ENCODE peak calls at places on chromosomes 4 and X, in five cellular contexts. One of them, this sample, is unnamed.

GRCh38 chr4:6917445-6918241 is 8.0 kb downstream of the TBC1D14 start:
- DNase-seq in CD8-positive, alpha-beta memory T cell: no peak
- DNase-seq in brain microvascular endothelial cell: no peak
- DNase-seq in psoas muscle: peak
- DNase-seq in substantia nigra: no peak
- DNase-seq in this sample: no peak

GRCh38 chr4:30537462-30537861 is 182.7 kb upstream of the PCDH7 start:
- DNase-seq in CD8-positive, alpha-beta memory T cell: no peak
- DNase-seq in brain microvascular endothelial cell: peak
- DNase-seq in psoas muscle: no peak
- DNase-seq in substantia nigra: no peak
- DNase-seq in this sample: peak

GRCh38 chr4:72312032-72312650 is 256.9 kb downstream of the ADAMTS3 start:
- DNase-seq in CD8-positive, alpha-beta memory T cell: no peak
- DNase-seq in brain microvascular endothelial cell: peak
- DNase-seq in psoas muscle: peak
- DNase-seq in substantia nigra: peak
- DNase-seq in this sample: peak

GRCh38 chrX:24156177-24156576 is 6.6 kb downstream of the ZFX start:
- DNase-seq in CD8-positive, alpha-beta memory T cell: no peak
- DNase-seq in brain microvascular endothelial cell: no peak
- DNase-seq in psoas muscle: no peak
- DNase-seq in substantia nigra: no peak
- DNase-seq in this sample: no peak

GRCh38 chrX:23931149-23931604 is 23.4 kb downstream of the CXorf58 start:
- DNase-seq in CD8-positive, alpha-beta memory T cell: no peak
- DNase-seq in brain microvascular endothelial cell: no peak
- DNase-seq in psoas muscle: no peak
- DNase-seq in substantia nigra: no peak
- DNase-seq in this sample: no peak

GRCh38 chrX:103932133-103932532 is 30.3 kb upstream of the TMSB15B start:
- DNase-seq in CD8-positive, alpha-beta memory T cell: no peak
- DNase-seq in brain microvascular endothelial cell: no peak
- DNase-seq in psoas muscle: no peak
- DNase-seq in substantia nigra: no peak
- DNase-seq in this sample: no peak

GRCh38 chr4:26223160-26223559 is 97.7 kb upstream of the RBPJ start:
- DNase-seq in CD8-positive, alpha-beta memory T cell: no peak
- DNase-seq in brain microvascular endothelial cell: peak
- DNase-seq in psoas muscle: no peak
- DNase-seq in substantia nigra: no peak
- DNase-seq in this sample: peak

GRCh38 chr4:2256156-2256731 is 5.7 kb downstream of the MXD4 start:
- DNase-seq in CD8-positive, alpha-beta memory T cell: no peak
- DNase-seq in brain microvascular endothelial cell: no peak
- DNase-seq in psoas muscle: peak
- DNase-seq in substantia nigra: no peak
- DNase-seq in this sample: no peak

GRCh38 chr4:96312049-96312685 is 472.3 kb downstream of the PDHA2 start:
- DNase-seq in CD8-positive, alpha-beta memory T cell: no peak
- DNase-seq in brain microvascular endothelial cell: no peak
- DNase-seq in psoas muscle: no peak
- DNase-seq in substantia nigra: no peak
- DNase-seq in this sample: no peak

GRCh38 chr4:117064297-117064696 is 21.1 kb downstream of the TRAM1L1 start:
- DNase-seq in CD8-positive, alpha-beta memory T cell: no peak
- DNase-seq in brain microvascular endothelial cell: peak
- DNase-seq in psoas muscle: no peak
- DNase-seq in substantia nigra: no peak
- DNase-seq in this sample: no peak

GRCh38 chr4:113316879-113317278 is 267.4 kb downstream of the ANK2 start:
- DNase-seq in CD8-positive, alpha-beta memory T cell: no peak
- DNase-seq in brain microvascular endothelial cell: no peak
- DNase-seq in psoas muscle: no peak
- DNase-seq in substantia nigra: no peak
- DNase-seq in this sample: no peak

GRCh38 chrX:79366888-79367749 is at the start of gene ITM2A:
- DNase-seq in CD8-positive, alpha-beta memory T cell: peak
- DNase-seq in brain microvascular endothelial cell: no peak
- DNase-seq in psoas muscle: peak
- DNase-seq in substantia nigra: peak
- DNase-seq in this sample: no peak

GRCh38 chr4:153181293-153182080 is 22.8 kb upstream of the TRIM2 start:
- DNase-seq in CD8-positive, alpha-beta memory T cell: no peak
- DNase-seq in brain microvascular endothelial cell: no peak
- DNase-seq in psoas muscle: no peak
- DNase-seq in substantia nigra: no peak
- DNase-seq in this sample: peak

GRCh38 chr4:12712648-12713339 is 771.3 kb downstream of the RAB28 start:
- DNase-seq in CD8-positive, alpha-beta memory T cell: no peak
- DNase-seq in brain microvascular endothelial cell: no peak
- DNase-seq in psoas muscle: no peak
- DNase-seq in substantia nigra: no peak
- DNase-seq in this sample: no peak

GRCh38 chr4:143083811-143084472 is 100.8 kb upstream of the USP38 start:
- DNase-seq in CD8-positive, alpha-beta memory T cell: no peak
- DNase-seq in brain microvascular endothelial cell: no peak
- DNase-seq in psoas muscle: no peak
- DNase-seq in substantia nigra: no peak
- DNase-seq in this sample: no peak
- H3K27ac ChIP-seq in CD8-positive, alpha-beta memory T cell: no peak
- H3K27ac ChIP-seq in brain microvascular endothelial cell: no peak
- H3K27ac ChIP-seq in psoas muscle: no peak
- H3K27ac ChIP-seq in substantia nigra: no peak
- H3K27ac ChIP-seq in this sample: peak

GRCh38 chr4:8000721-8001491 is 61.2 kb upstream of the AFAP1 start:
- DNase-seq in CD8-positive, alpha-beta memory T cell: no peak
- DNase-seq in brain microvascular endothelial cell: no peak
- DNase-seq in psoas muscle: no peak
- DNase-seq in substantia nigra: no peak
- DNase-seq in this sample: no peak
- H3K27ac ChIP-seq in CD8-positive, alpha-beta memory T cell: no peak
- H3K27ac ChIP-seq in brain microvascular endothelial cell: no peak
- H3K27ac ChIP-seq in psoas muscle: no peak
- H3K27ac ChIP-seq in substantia nigra: no peak
- H3K27ac ChIP-seq in this sample: no peak

DNA sequence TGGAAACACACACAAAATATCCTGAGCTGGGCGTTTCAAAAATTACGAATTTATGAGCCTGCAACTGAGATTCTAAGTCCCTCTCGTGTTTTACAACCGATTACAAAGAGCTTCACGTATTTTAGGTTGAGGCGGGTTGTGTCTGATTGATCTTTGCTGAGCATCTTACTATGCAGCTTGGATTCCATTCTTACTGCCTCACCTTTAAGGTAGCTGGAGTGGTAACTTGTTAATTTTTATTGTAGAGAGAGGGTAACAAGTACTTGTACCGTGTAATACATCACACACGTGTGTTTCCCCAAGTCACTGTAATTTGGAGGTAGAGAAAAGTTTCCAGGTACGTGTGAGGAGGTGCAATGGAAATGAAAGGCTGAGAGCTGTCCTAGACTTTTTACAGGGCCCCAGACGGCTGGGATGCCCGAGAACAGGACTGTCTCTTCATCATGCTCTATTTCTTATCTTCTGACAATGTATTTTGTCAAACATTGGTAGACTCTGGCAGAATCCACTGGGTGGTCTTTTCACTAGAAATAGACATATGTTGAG is 97.8 kb upstream of the TENM3 start:
- DNase-seq in CD8-positive, alpha-beta memory T cell: no peak
- DNase-seq in brain microvascular endothelial cell: no peak
- DNase-seq in psoas muscle: no peak
- DNase-seq in substantia nigra: no peak
- DNase-seq in this sample: no peak
- H3K27ac ChIP-seq in CD8-positive, alpha-beta memory T cell: no peak
- H3K27ac ChIP-seq in brain microvascular endothelial cell: no peak
- H3K27ac ChIP-seq in psoas muscle: no peak
- H3K27ac ChIP-seq in substantia nigra: no peak
- H3K27ac ChIP-seq in this sample: peak

GRCh38 chr4:17276821-17277220 is 235.1 kb downstream of the QDPR start:
- DNase-seq in CD8-positive, alpha-beta memory T cell: no peak
- DNase-seq in brain microvascular endothelial cell: peak
- DNase-seq in psoas muscle: no peak
- DNase-seq in substantia nigra: no peak
- DNase-seq in this sample: no peak
- H3K27ac ChIP-seq in CD8-positive, alpha-beta memory T cell: no peak
- H3K27ac ChIP-seq in brain microvascular endothelial cell: no peak
- H3K27ac ChIP-seq in psoas muscle: no peak
- H3K27ac ChIP-seq in substantia nigra: no peak
- H3K27ac ChIP-seq in this sample: no peak

DNA sequence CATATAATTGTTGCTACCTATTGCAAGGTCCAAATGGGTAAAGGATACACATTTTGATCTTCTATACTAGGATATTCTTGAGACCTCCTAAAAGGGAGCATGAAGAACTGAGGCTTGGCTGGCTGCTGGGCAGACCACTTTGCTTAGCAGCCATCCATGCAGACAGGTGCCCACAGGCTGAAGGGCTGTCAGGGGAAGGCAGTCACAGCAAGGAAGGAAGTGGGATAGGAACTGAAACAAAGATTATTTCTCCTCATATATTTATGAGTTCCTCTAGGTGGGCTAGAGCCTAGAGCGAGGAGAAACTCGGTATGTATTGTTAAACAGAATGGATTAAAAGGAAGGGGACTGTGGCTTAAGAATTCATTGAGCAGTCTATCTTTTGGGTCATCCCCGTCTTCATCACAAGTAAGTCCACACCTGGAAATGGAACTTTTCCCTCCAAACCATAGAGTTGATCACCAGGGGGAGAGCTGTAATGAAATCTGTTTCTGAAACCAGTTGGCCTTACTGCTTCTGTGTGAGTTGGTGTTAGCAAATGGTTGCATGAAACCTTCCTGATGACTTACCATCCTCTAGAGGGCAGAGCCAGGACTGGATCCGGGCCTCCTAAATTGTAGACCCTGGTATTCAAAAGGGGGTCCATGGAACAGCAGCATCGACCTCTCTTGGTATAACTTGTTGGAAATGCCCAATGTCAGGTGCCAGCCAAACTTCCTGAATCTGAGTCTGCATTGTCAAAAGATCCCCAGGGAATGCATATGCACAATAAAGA is 42.3 kb downstream of the AFF2 start:
- DNase-seq in CD8-positive, alpha-beta memory T cell: no peak
- DNase-seq in brain microvascular endothelial cell: no peak
- DNase-seq in psoas muscle: no peak
- DNase-seq in substantia nigra: no peak
- DNase-seq in this sample: no peak
- H3K27ac ChIP-seq in CD8-positive, alpha-beta memory T cell: no peak
- H3K27ac ChIP-seq in brain microvascular endothelial cell: no peak
- H3K27ac ChIP-seq in psoas muscle: no peak
- H3K27ac ChIP-seq in substantia nigra: no peak
- H3K27ac ChIP-seq in this sample: no peak

DNA sequence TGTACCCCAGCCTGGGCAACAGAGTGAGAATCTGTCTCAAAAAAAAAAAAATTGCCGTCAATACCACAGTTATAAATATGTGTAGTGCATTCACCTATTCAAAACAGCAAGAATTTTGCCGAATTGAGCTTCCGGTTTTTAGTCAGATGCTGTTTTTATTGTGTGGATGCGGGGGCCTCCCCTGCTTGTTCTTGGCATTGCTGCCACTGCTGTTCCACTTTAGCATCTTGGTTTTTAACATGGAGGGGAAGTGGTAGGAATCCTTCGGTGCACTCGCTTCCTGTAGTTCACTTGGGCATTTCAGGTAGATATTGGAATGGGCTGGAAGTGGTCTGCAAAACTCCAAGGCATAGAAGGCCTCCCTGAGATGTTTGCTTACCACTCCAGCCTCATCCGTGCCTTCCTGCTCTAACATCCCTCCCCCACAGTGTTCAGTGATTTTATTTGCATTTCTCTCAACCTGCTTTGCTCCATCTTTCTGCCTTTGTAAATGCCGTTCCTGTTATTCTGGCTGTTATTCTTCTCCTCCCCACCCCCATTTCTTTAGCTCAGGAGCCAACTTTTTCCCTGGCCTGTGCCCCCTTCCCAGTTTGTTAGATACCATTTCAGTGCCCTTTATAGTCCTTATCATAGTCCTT is 25.5 kb downstream of the MOB1B start:
- DNase-seq in CD8-positive, alpha-beta memory T cell: no peak
- DNase-seq in brain microvascular endothelial cell: no peak
- DNase-seq in psoas muscle: no peak
- DNase-seq in substantia nigra: no peak
- DNase-seq in this sample: no peak
- H3K27ac ChIP-seq in CD8-positive, alpha-beta memory T cell: no peak
- H3K27ac ChIP-seq in brain microvascular endothelial cell: no peak
- H3K27ac ChIP-seq in psoas muscle: no peak
- H3K27ac ChIP-seq in substantia nigra: no peak
- H3K27ac ChIP-seq in this sample: no peak

GRCh38 chrX:107565005-107565404 is 63.3 kb upstream of the PRPS1 start:
- DNase-seq in CD8-positive, alpha-beta memory T cell: no peak
- DNase-seq in brain microvascular endothelial cell: no peak
- DNase-seq in psoas muscle: no peak
- DNase-seq in substantia nigra: no peak
- DNase-seq in this sample: no peak

GRCh38 chrX:107567370-107567769 is 60.9 kb upstream of the PRPS1 start:
- DNase-seq in CD8-positive, alpha-beta memory T cell: no peak
- DNase-seq in brain microvascular endothelial cell: no peak
- DNase-seq in psoas muscle: no peak
- DNase-seq in substantia nigra: no peak
- DNase-seq in this sample: no peak

GRCh38 chrX:107566603-107567262 is 61.6 kb upstream of the PRPS1 start:
- DNase-seq in CD8-positive, alpha-beta memory T cell: no peak
- DNase-seq in brain microvascular endothelial cell: peak
- DNase-seq in psoas muscle: no peak
- DNase-seq in substantia nigra: no peak
- DNase-seq in this sample: no peak

GRCh38 chrX:107563851-107564250 is 64.5 kb upstream of the PRPS1 start:
- DNase-seq in CD8-positive, alpha-beta memory T cell: no peak
- DNase-seq in brain microvascular endothelial cell: no peak
- DNase-seq in psoas muscle: no peak
- DNase-seq in substantia nigra: no peak
- DNase-seq in this sample: no peak

GRCh38 chrX:107565916-107566602 is 62.3 kb upstream of the PRPS1 start:
- DNase-seq in CD8-positive, alpha-beta memory T cell: no peak
- DNase-seq in brain microvascular endothelial cell: peak
- DNase-seq in psoas muscle: no peak
- DNase-seq in substantia nigra: no peak
- DNase-seq in this sample: no peak
- H3K27ac ChIP-seq in CD8-positive, alpha-beta memory T cell: no peak
- H3K27ac ChIP-seq in brain microvascular endothelial cell: no peak
- H3K27ac ChIP-seq in psoas muscle: no peak
- H3K27ac ChIP-seq in substantia nigra: no peak
- H3K27ac ChIP-seq in this sample: no peak

GRCh38 chrX:47648376-47648775 is 2.0 kb downstream of the ELK1 start:
- DNase-seq in CD8-positive, alpha-beta memory T cell: no peak
- DNase-seq in brain microvascular endothelial cell: no peak
- DNase-seq in psoas muscle: no peak
- DNase-seq in substantia nigra: no peak
- DNase-seq in this sample: no peak

GRCh38 chrX:47649302-47649701 is 1.1 kb downstream of the ELK1 start:
- DNase-seq in CD8-positive, alpha-beta memory T cell: no peak
- DNase-seq in brain microvascular endothelial cell: no peak
- DNase-seq in psoas muscle: no peak
- DNase-seq in substantia nigra: no peak
- DNase-seq in this sample: no peak

GRCh38 chrX:47645530-47645929 is 4.8 kb downstream of the ELK1 start:
- DNase-seq in CD8-positive, alpha-beta memory T cell: no peak
- DNase-seq in brain microvascular endothelial cell: no peak
- DNase-seq in psoas muscle: no peak
- DNase-seq in substantia nigra: no peak
- DNase-seq in this sample: no peak

GRCh38 chrX:47644557-47645091 is 5.7 kb downstream of the ELK1 start:
- DNase-seq in CD8-positive, alpha-beta memory T cell: no peak
- DNase-seq in brain microvascular endothelial cell: no peak
- DNase-seq in psoas muscle: no peak
- DNase-seq in substantia nigra: no peak
- DNase-seq in this sample: no peak

GRCh38 chrX:47646636-47647035 is 3.7 kb downstream of the ELK1 start:
- DNase-seq in CD8-positive, alpha-beta memory T cell: no peak
- DNase-seq in brain microvascular endothelial cell: no peak
- DNase-seq in psoas muscle: no peak
- DNase-seq in substantia nigra: no peak
- DNase-seq in this sample: no peak
- H3K27ac ChIP-seq in CD8-positive, alpha-beta memory T cell: no peak
- H3K27ac ChIP-seq in brain microvascular endothelial cell: no peak
- H3K27ac ChIP-seq in psoas muscle: no peak
- H3K27ac ChIP-seq in substantia nigra: no peak
- H3K27ac ChIP-seq in this sample: no peak